ENCODE peak calls at places on chromosomes 7 and 10, in seven cellular contexts. N is HCT116, X is thyroid gland, V is ovary, K is Peyer's patch, A is sigmoid colon, P is body of pancreas. J is an unnamed sample. For H3K4me1, the result is how much of the 10 kb centered on the place peaks cover.

GRCh38 chr10:1381339-1381738 is 325.2 kb downstream of the WDR37 start:
- DNase-seq in N (no peak), X (no peak), V (no peak), K (no peak), A (no peak), P (no peak), J (no peak)

GRCh38 chr10:121281576-121281975 is 316.7 kb downstream of the FGFR2 start:
- DNase-seq in N (no peak), X (no peak), V (no peak), K (no peak), A (no peak), P (no peak), J (no peak)

GRCh38 chr10:13672505-13672904 is 85.7 kb downstream of the PRPF18 start:
- DNase-seq in N (no peak), X (no peak), V (no peak), K (no peak), A (peak), P (no peak), J (no peak)

GRCh38 chr10:128318366-128318765 is 192.1 kb upstream of the MKI67 start:
- DNase-seq in N (no peak), X (no peak), V (no peak), K (no peak), A (no peak), P (no peak), J (no peak)

GRCh38 chr7:34342403-34342802 is 315.6 kb upstream of the NPSR1 start:
- DNase-seq in N (no peak), X (no peak), V (no peak), K (no peak), A (no peak), P (no peak), J (no peak)

GRCh38 chr7:7989985-7990761 is 21.6 kb downstream of the GLCCI1 start:
- DNase-seq in N (no peak), X (no peak), V (no peak), K (no peak), A (no peak), P (no peak), J (no peak)

GRCh38 chr7:40865441-40866233 is 730.8 kb downstream of the SUGCT start:
- DNase-seq in N (no peak), X (no peak), V (no peak), K (no peak), A (no peak), P (no peak), J (no peak)

GRCh38 chr10:99232357-99232999 is 3.2 kb downstream of the HPSE2 start:
- DNase-seq in N (no peak), X (no peak), V (no peak), K (peak), A (no peak), P (no peak), J (no peak)

GRCh38 chr10:35191523-35191922 is 64.9 kb downstream of the CREM start:
- DNase-seq in N (no peak), X (no peak), V (no peak), K (no peak), A (peak), P (no peak), J (peak)

GRCh38 chr10:22042557-22043326 is 39.2 kb upstream of the DNAJC1 start:
- DNase-seq in N (peak), X (no peak), V (no peak), K (no peak), A (no peak), P (no peak), J (no peak)

GRCh38 chr10:131738396-131738735 is 162.4 kb upstream of the PPP2R2D start:
- DNase-seq in N (no peak), X (no peak), V (no peak), K (peak), A (peak), P (no peak), J (no peak)

GRCh38 chr10:50279489-50279888 is 28.2 kb upstream of the ASAH2 start:
- DNase-seq in N (no peak), X (no peak), V (no peak), K (no peak), A (no peak), P (no peak), J (no peak)

GRCh38 chr7:138460176-138460648 is at the start of gene TRIM24:
- DNase-seq in N (no peak), X (peak), V (no peak), K (peak), A (peak), P (no peak), J (no peak)

GRCh38 chr10:80187465-80188409 is 17.6 kb downstream of the ANXA11 start:
- DNase-seq in N (no peak), X (peak), V (no peak), K (peak), A (peak), P (no peak), J (no peak)

GRCh38 chr7:75617634-75618234 is 121.0 kb downstream of the HIP1 start:
- DNase-seq in N (no peak), X (peak), V (no peak), K (no peak), A (peak), P (peak), J (peak)

GRCh38 chr7:125355899-125356298 is 426.3 kb upstream of the POT1 start:
- DNase-seq in N (no peak), X (no peak), V (no peak), K (no peak), A (no peak), P (no peak), J (no peak)

GRCh38 chr10:100803908-100804307 is 58.5 kb downstream of the PAX2 start:
- DNase-seq in N (no peak), X (no peak), V (no peak), K (no peak), A (peak), P (no peak), J (no peak)

GRCh38 chr10:92822060-92822634 is 26.2 kb upstream of the EXOC6 start:
- DNase-seq in N (no peak), X (no peak), V (no peak), K (no peak), A (no peak), P (no peak), J (no peak)

GRCh38 chr7:77862691-77863090 is 64.1 kb downstream of the PHTF2 start:
- DNase-seq in N (no peak), X (no peak), V (no peak), K (no peak), A (no peak), P (no peak), J (no peak)

GRCh38 chr10:51918921-51919325 is 219.5 kb upstream of the CSTF2T start:
- DNase-seq in N (no peak), X (no peak), V (no peak), K (no peak), A (no peak), P (no peak), J (no peak)

GRCh38 chr10:48294431-48294830 is 12.0 kb upstream of the MAPK8 start:
- DNase-seq in N (no peak), X (no peak), V (no peak), K (no peak), A (no peak), P (no peak), J (no peak)

GRCh38 chr10:124740374-124741280 is 3.6 kb downstream of the FAM53B start:
- DNase-seq in N (no peak), X (peak), V (no peak), K (peak), A (peak), P (peak), J (peak)

GRCh38 chr10:48231178-48231577 is 43.3 kb downstream of the FRMPD2 start:
- DNase-seq in N (no peak), X (no peak), V (no peak), K (no peak), A (no peak), P (no peak), J (no peak)

GRCh38 chr7:55140221-55140980 is 121.6 kb downstream of the EGFR start:
- DNase-seq in N (no peak), X (no peak), V (no peak), K (no peak), A (peak), P (peak), J (no peak)

GRCh38 chr7:33500590-33500989 is 371.2 kb downstream of the BBS9 start:
- DNase-seq in N (no peak), X (no peak), V (no peak), K (no peak), A (no peak), P (no peak), J (no peak)

GRCh38 chr10:128578766-128579165 is 452.5 kb upstream of the MKI67 start:
- DNase-seq in N (no peak), X (no peak), V (no peak), K (no peak), A (no peak), P (no peak), J (no peak)

GRCh38 chr10:31686566-31686965 is 242.1 kb downstream of the ARHGAP12 start:
- DNase-seq in N (no peak), X (no peak), V (no peak), K (no peak), A (no peak), P (no peak), J (no peak)

GRCh38 chr7:158109364-158110033 is 478.1 kb downstream of the PTPRN2 start:
- DNase-seq in N (no peak), X (no peak), V (no peak), K (no peak), A (no peak), P (no peak), J (no peak)

GRCh38 chr7:79495544-79496272 is 42.2 kb upstream of the MAGI2 start:
- DNase-seq in N (no peak), X (no peak), V (no peak), K (no peak), A (no peak), P (no peak), J (no peak)

GRCh38 chr7:111933614-111934013 is 272.6 kb downstream of the DOCK4 start:
- DNase-seq in N (no peak), X (no peak), V (no peak), K (no peak), A (no peak), P (no peak), J (no peak)

GRCh38 chr7:82841828-82842227 is 320.9 kb downstream of the PCLO start:
- DNase-seq in N (no peak), X (no peak), V (no peak), K (no peak), A (no peak), P (no peak), J (no peak)

GRCh38 chr10:9238041-9238440 is 1183.6 kb downstream of the GATA3 start:
- DNase-seq in N (no peak), X (peak), V (no peak), K (no peak), A (no peak), P (no peak), J (no peak)

GRCh38 chr10:75399461-75400162 is 2.0 kb downstream of the ZNF503 start:
- DNase-seq in N (no peak), X (peak), V (peak), K (peak), A (peak), P (peak), J (peak)

GRCh38 chr10:110664483-110665420 is 20.6 kb downstream of the RBM20 start:
- DNase-seq in N (peak), X (no peak), V (no peak), K (no peak), A (peak), P (no peak), J (no peak)

DNA sequence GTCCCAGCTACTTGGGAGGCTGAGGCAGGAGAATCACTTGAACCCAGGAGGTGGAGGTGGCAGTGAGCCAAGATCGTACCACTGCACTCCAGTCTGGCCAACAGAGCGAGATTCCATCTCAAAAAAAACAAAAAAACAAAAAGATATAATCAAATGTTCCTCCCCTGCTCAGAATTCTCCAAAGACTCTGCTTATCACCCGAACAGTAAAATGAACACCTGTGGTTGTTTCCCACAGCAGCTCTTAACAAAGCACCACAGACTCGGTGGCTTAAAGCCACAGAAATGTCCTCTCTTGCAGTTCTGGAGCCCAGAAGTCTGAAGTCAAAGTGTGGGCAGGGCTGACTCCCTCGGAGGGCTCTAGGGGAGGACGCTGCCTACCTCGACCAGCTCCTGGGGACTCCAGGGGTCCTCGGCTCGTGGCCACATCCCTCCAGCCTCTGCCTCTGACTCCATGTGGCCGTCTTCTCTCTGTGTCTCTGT is 4.1 kb upstream of the INTS1 start:
- DNase-seq in N (no peak), X (no peak), V (no peak), K (no peak), A (no peak), P (peak), J (no peak)
- H3K27ac ChIP-seq in N (no peak), X (no peak), V (no peak), K (no peak), A (no peak), P (peak), J (no peak)

DNA sequence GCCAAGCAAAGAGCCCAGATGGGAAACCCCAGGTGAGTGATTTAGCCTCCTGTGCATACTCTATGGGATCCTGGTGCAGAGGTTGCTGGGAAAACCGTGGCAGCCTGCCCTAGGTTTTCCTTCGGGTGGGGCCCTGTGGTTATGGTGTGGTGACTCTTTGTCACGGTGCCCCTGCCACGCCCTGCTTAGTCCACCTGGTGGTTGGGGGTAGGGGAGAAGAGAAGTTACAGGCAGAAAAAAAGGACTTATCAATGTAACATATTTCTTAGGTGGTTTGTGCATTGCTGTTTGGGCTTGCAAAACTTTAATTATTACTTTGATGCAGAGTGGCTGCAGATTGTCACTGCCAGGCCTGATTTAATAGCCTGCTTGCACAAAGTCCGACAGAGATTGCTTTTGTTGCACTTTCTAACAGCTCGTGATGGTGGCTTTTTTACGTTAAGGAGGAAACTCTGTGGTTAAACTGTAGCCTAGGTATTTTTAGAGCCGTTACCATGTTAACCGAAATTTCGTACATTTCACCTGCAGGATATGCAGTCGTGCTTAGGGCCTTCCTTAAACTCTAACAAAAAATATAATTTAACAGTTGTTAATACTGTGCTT is 197.4 kb downstream of the RNLS start:
- DNase-seq in N (peak), X (peak), V (peak), K (peak), A (peak), P (peak), J (no peak)
- TF ChIP-seq POLR2A in N (no peak), X (no peak), V (no peak), K (no peak), A (no peak), P (no peak), J (no peak)

GRCh38 chr7:30470783-30471182 is 7.8 kb downstream of the NOD1 start:
- DNase-seq in N (no peak), X (peak), V (peak), K (no peak), A (peak), P (peak), J (no peak)

GRCh38 chr7:30470163-30470770 is 8.3 kb downstream of the NOD1 start:
- DNase-seq in N (no peak), X (peak), V (peak), K (no peak), A (peak), P (peak), J (no peak)

GRCh38 chr7:30468791-30469190 is 9.8 kb downstream of the NOD1 start:
- DNase-seq in N (no peak), X (no peak), V (peak), K (no peak), A (peak), P (no peak), J (no peak)

GRCh38 chr7:30468041-30468440 is 10.5 kb downstream of the NOD1 start:
- DNase-seq in N (no peak), X (no peak), V (no peak), K (no peak), A (no peak), P (no peak), J (no peak)

GRCh38 chr7:30469303-30469702 is 9.3 kb downstream of the NOD1 start:
- DNase-seq in N (peak), X (peak), V (peak), K (no peak), A (peak), P (peak), J (peak)
- H3K4me1 ChIP-seq in N (under half), X (half or more), V (under half), K (under half), A (half or more), P (under half), J (half or more)

DNA sequence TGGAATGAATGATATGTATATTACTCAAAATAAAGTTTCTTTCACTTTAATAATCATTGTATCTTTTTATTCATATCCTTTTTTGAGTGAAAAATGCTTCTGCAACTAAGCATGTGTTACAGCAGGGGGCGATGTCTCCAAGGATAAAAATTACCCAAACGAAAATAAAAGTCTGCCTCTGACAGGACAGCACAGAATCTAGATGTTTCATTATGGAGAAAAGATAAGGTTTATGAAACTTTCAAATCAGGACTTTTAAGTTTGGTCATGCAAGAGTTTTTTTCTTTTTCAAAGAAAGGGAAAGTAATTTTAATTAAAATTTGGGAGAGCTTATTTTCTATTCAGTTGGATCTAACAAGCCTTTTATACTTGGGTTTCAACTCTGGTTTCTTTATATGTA is 48.4 kb downstream of the TES start:
- DNase-seq in N (peak), X (peak), V (no peak), K (no peak), A (no peak), P (peak), J (no peak)
- H3K27ac ChIP-seq in N (peak), X (peak), V (no peak), K (no peak), A (peak), P (no peak), J (no peak)

GRCh38 chr7:114085592-114086490 is 167.0 kb upstream of the PPP1R3A start:
- DNase-seq in N (peak), X (peak), V (peak), K (peak), A (peak), P (peak), J (peak)
- TF ChIP-seq POLR2A in N (no peak), X (peak), V (peak), K (peak), A (peak), P (peak), J (peak)

GRCh38 chr10:95295031-95295755 is 4.4 kb upstream of the PDLIM1 start:
- DNase-seq in N (no peak), X (peak), V (peak), K (peak), A (peak), P (peak), J (no peak)
- H3K4me1 ChIP-seq in N (under half), X (under half), V (under half), K (under half), A (under half), P (under half), J (under half)

DNA sequence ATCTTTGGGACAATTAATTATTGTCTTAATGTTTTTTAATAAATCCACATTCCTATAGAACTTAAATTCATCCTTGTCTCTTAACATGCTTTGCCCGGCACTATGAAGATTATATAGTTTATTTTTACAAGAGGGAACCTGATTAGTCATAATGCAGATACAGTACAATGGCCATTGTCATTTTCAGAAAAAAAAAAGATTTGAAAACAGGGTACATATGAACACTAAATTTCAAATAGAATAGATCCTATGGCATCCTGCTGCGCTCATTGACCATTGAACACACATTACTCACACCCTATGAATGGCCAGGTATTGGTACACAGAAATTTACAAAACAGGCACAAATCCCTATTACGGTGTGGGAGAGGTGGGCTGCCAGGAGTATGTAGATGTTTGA is 2.0 kb upstream of the KLF6 start:
- DNase-seq in N (no peak), X (no peak), V (no peak), K (no peak), A (no peak), P (no peak), J (no peak)
- H3K27ac ChIP-seq in N (peak), X (no peak), V (no peak), K (peak), A (peak), P (peak), J (no peak)

DNA sequence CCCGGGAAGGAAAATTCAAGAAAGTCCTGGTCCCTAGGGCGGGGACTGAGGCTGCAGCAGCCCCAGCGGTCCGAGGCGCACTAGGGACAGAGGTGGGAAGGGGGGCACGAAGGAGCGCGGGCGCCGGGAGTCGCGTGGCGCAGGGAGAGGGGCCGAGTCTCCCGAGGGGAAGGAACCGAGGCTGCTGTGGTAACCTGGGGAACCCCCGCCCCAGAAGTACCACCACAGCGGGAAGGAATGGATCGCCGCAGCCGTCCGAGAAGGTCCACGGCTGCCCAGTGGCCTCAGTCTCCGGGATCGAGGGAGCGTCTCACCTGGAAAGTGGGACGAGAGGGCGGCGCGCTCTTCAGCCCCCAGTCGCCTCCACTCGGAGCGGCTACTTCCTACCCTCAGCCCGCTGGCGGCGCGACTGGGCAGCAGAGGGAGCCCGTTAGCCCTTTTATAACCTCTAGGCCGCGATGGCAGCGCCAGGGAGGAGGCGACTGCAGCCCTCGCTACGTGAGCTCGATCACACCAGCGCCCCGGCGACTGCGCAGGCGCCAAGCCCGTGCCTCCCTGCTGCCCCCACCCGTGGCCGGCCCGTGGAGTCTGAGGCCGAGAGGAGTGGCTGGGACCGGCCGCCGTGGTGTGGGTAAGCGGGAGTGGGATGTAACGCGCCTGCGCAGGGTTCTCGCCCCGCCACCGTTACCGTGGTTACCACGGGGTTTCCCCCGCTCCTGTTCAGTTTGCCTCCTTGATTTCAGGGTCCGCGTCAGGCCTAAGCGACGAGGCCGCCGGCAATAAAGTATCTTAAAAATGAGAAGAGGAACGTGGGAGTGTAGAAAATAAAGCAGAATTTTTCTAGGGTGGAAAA is at the start of gene P4HA1:
- DNase-seq in N (peak), X (peak), V (peak), K (peak), A (peak), P (peak), J (peak)
- TF ChIP-seq POLR2A in N (peak), X (peak), V (peak), K (peak), A (peak), P (peak), J (peak)